ENCODE peak calls at places on chromosomes 6 and 20, in eight cellular contexts. P, J, A, U, Z, D, H and C are unnamed samples.

GRCh38 chr6:130434174-130434873 is 68.5 kb downstream of the TMEM200A start:
- DNase-seq in Z (no peak), U (peak), A (no peak), D (no peak), H (no peak), J (no peak), P (no peak), C (no peak)

GRCh38 chr6:108360919-108361311 is 66.1 kb downstream of the AFG1L start:
- DNase-seq in A (no peak), H (no peak), Z (no peak), D (no peak), J (no peak), U (no peak), P (no peak), C (no peak)

GRCh38 chr6:72078096-72078495 is 191.7 kb downstream of the RIMS1 start:
- DNase-seq in Z (no peak), J (no peak), D (no peak), A (no peak), U (no peak), H (no peak), P (no peak), C (no peak)

GRCh38 chr20:57391439-57392129 is 388 bp downstream of the RBM38 start:
- DNase-seq in P (no peak), U (no peak), D (peak), J (peak), A (no peak), Z (no peak), H (no peak), C (no peak)

GRCh38 chr6:65642776-65643175 is 64.2 kb downstream of the EYS start:
- DNase-seq in P (no peak), D (no peak), A (no peak), U (no peak), H (no peak), J (no peak), Z (no peak), C (no peak)

GRCh38 chr6:166684866-166685265 is 57.8 kb upstream of the RPS6KA2 start:
- DNase-seq in J (no peak), D (no peak), H (no peak), P (no peak), U (no peak), A (no peak), Z (no peak), C (no peak)

GRCh38 chr6:167797079-167797870 is 29.4 kb upstream of the AFDN start:
- DNase-seq in P (no peak), J (no peak), U (no peak), H (no peak), Z (no peak), D (no peak), A (no peak), C (peak)

GRCh38 chr6:134421496-134421895 is 103.6 kb upstream of the SGK1 start:
- DNase-seq in P (no peak), D (no peak), A (no peak), H (no peak), J (peak), Z (no peak), U (peak), C (no peak)

GRCh38 chr20:25000268-25000801 is 7.8 kb upstream of the APMAP start:
- DNase-seq in A (no peak), Z (peak), D (no peak), P (peak), H (no peak), U (peak), J (peak), C (peak)

GRCh38 chr6:159606786-159607185 is 86.3 kb downstream of the SOD2 start:
- DNase-seq in U (no peak), J (peak), A (no peak), H (no peak), Z (no peak), D (no peak), P (no peak), C (no peak)

GRCh38 chr20:62143976-62144825 is 632 bp downstream of the SS18L1 start:
- DNase-seq in U (no peak), D (peak), H (no peak), P (no peak), J (peak), A (peak), Z (peak), C (peak)

GRCh38 chr20:19913927-19914614 is 103.1 kb upstream of the NAA20 start:
- DNase-seq in A (no peak), U (peak), P (peak), D (no peak), J (peak), Z (no peak), H (no peak), C (no peak)

GRCh38 chr6:108560463-108561308 is at the start of gene FOXO3:
- DNase-seq in P (no peak), A (peak), Z (peak), H (peak), D (peak), J (peak), U (peak), C (peak)

GRCh38 chr20:2349801-2350200 is 30.9 kb upstream of the TGM6 start:
- DNase-seq in D (no peak), U (no peak), A (no peak), H (no peak), P (no peak), Z (no peak), J (peak), C (no peak)

GRCh38 chr6:112235956-112236355 is 18.4 kb downstream of the LAMA4 start:
- DNase-seq in A (no peak), Z (no peak), J (peak), D (no peak), U (peak), P (no peak), H (no peak), C (no peak)

GRCh38 chr6:144847906-144848305 is 562.8 kb downstream of the UTRN start:
- DNase-seq in P (no peak), H (no peak), J (no peak), D (no peak), A (no peak), Z (no peak), U (no peak), C (no peak)

GRCh38 chr6:150342126-150342525 is 26.7 kb upstream of the IYD start:
- DNase-seq in H (no peak), D (no peak), U (no peak), P (no peak), A (no peak), Z (no peak), J (no peak), C (no peak)

GRCh38 chr20:22776369-22776768 is 192.0 kb upstream of the FOXA2 start:
- DNase-seq in Z (no peak), D (no peak), J (no peak), U (no peak), P (no peak), A (no peak), H (no peak), C (no peak)

GRCh38 chr6:64691069-64691468 is 1016.0 kb downstream of the EYS start:
- DNase-seq in U (no peak), P (no peak), J (no peak), D (no peak), Z (no peak), H (no peak), A (no peak), C (no peak)

GRCh38 chr6:49543087-49543858 is 7.2 kb upstream of the C6orf141 start:
- DNase-seq in H (no peak), D (no peak), P (no peak), Z (no peak), A (no peak), U (no peak), J (no peak), C (no peak)

GRCh38 chr20:43583133-43583864 is 7.4 kb upstream of the IFT52 start:
- DNase-seq in D (no peak), H (no peak), A (no peak), U (no peak), P (no peak), Z (no peak), J (no peak), C (no peak)

GRCh38 chr6:21555197-21555596 is 38.4 kb upstream of the SOX4 start:
- DNase-seq in P (no peak), J (no peak), U (no peak), H (no peak), Z (no peak), D (no peak), A (no peak), C (no peak)

GRCh38 chr20:59670786-59671492 is 66.6 kb downstream of the PHACTR3 start:
- DNase-seq in H (no peak), D (no peak), U (no peak), J (no peak), Z (no peak), P (no peak), A (no peak), C (no peak)

GRCh38 chr20:23923891-23924435 is 44.4 kb upstream of the CST5 start:
- DNase-seq in P (no peak), A (no peak), D (no peak), H (no peak), J (no peak), Z (no peak), U (no peak), C (no peak)

GRCh38 chr6:166691199-166691598 is 64.1 kb upstream of the RPS6KA2 start:
- DNase-seq in J (no peak), A (peak), Z (no peak), U (peak), D (no peak), P (peak), H (no peak), C (no peak)

GRCh38 chr20:21681219-21681931 is 24.1 kb upstream of the PAX1 start:
- DNase-seq in Z (no peak), H (no peak), P (no peak), J (peak), U (no peak), D (no peak), A (no peak), C (no peak)

GRCh38 chr6:76862966-76863365 is 600.3 kb downstream of the HTR1B start:
- DNase-seq in P (no peak), Z (no peak), U (no peak), H (no peak), A (no peak), J (peak), D (no peak), C (no peak)

GRCh38 chr6:83221302-83221701 is 28.1 kb downstream of the RWDD2A start:
- DNase-seq in U (peak), A (no peak), P (no peak), J (no peak), Z (no peak), H (no peak), D (no peak), C (no peak)

GRCh38 chr6:170096191-170096802 is 194.6 kb downstream of the DLL1 start:
- DNase-seq in A (no peak), U (no peak), J (no peak), Z (no peak), P (no peak), H (no peak), D (peak), C (no peak)

GRCh38 chr6:105993341-105993740 is 92.8 kb upstream of the PRDM1 start:
- DNase-seq in A (peak), J (peak), Z (no peak), D (peak), U (no peak), P (no peak), H (no peak), C (no peak)
- H3K4me3 ChIP-seq in A (no peak), J (peak), Z (no peak), D (peak), U (peak), P (no peak), H (no peak), C (no peak)

GRCh38 chr6:157137501-157137900 is 185.8 kb downstream of the TMEM242 start:
- DNase-seq in P (no peak), J (no peak), Z (no peak), H (no peak), A (no peak), D (no peak), U (no peak), C (no peak)
- H3K4me3 ChIP-seq in P (no peak), J (no peak), Z (no peak), H (no peak), A (no peak), D (no peak), U (no peak), C (no peak)

DNA sequence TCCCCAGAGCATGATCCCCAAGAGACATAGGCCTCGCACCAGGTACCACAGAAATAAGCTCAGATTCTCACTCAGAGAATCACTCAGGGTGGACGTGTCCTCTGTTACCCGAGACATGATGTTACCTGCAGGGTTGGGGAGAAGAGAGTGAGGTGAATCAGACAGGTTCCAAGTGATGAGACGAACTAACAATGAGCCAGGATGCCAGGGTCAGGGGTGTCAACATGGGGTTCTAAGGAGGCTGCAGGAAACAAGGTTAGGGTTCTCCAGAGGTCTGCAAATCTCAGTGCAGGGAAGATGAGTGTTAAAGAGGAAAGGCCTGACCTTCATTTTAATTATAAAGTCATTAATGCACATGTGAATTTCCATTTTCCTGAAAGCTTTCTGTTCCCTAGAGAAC is 2.5 kb downstream of the TAP1 start:
- DNase-seq in A (no peak), H (no peak), P (no peak), Z (no peak), J (no peak), D (no peak), U (no peak), C (no peak)
- H3K4me3 ChIP-seq in A (no peak), H (no peak), P (no peak), Z (no peak), J (no peak), D (no peak), U (no peak), C (no peak)

GRCh38 chr6:153767127-153767526 is 271.9 kb upstream of the OPRM1 start:
- DNase-seq in P (no peak), U (no peak), J (no peak), A (no peak), H (no peak), Z (no peak), D (no peak), C (no peak)
- H3K4me3 ChIP-seq in P (no peak), U (no peak), J (no peak), A (no peak), H (no peak), Z (no peak), D (no peak), C (no peak)